ENCODE peak calls at places on chromosomes 11 and 22, in eight cellular contexts. M is WTC11; S is ureter; Q is B cell; E is occipital lobe; O is AG04450; D is CD4-positive, alpha-beta memory T cell; I is PC-3. X is an unnamed sample.

GRCh38 chr11:64132388-64132771 is 33.5 kb downstream of the MACROD1 start:
- DNase-seq in M (no peak), S (no peak), Q (no peak), E (no peak), O (no peak), D (no peak), I (no peak), X (peak)

GRCh38 chr11:123544631-123545375 is 109.6 kb downstream of the SCN3B start:
- DNase-seq in M (no peak), S (no peak), Q (no peak), E (no peak), O (no peak), D (no peak), I (no peak), X (peak)

GRCh38 chr11:95944623-95945022 is 20.7 kb upstream of the MTMR2 start:
- DNase-seq in M (no peak), S (no peak), Q (no peak), E (no peak), O (no peak), D (no peak), I (no peak), X (no peak)

GRCh38 chr11:97909544-97910394 is 1111.0 kb upstream of the CNTN5 start:
- DNase-seq in M (no peak), S (no peak), Q (no peak), E (no peak), O (peak), D (no peak), I (no peak), X (no peak)

GRCh38 chr11:103112364-103112763 is 3.1 kb downstream of the DYNC2H1 start:
- DNase-seq in M (no peak), S (no peak), Q (no peak), E (no peak), O (no peak), D (no peak), I (no peak), X (no peak)

GRCh38 chr11:126431401-126432064 is 76.0 kb downstream of the ST3GAL4 start:
- DNase-seq in M (no peak), S (peak), Q (no peak), E (no peak), O (no peak), D (no peak), I (peak), X (no peak)

GRCh38 chr22:19178065-19178658 is 374 bp downstream of the SLC25A1 start:
- DNase-seq in M (peak), S (no peak), Q (peak), E (no peak), O (no peak), D (peak), I (peak), X (peak)

GRCh38 chr11:77115956-77116355 is 12.1 kb upstream of the MYO7A start:
- DNase-seq in M (no peak), S (no peak), Q (no peak), E (no peak), O (no peak), D (no peak), I (no peak), X (no peak)

GRCh38 chr11:133925756-133926155 is 31.0 kb downstream of the IGSF9B start:
- DNase-seq in M (no peak), S (no peak), Q (no peak), E (no peak), O (no peak), D (no peak), I (no peak), X (no peak)

GRCh38 chr11:236774-237767 is at the start of gene PSMD13:
- DNase-seq in M (peak), S (peak), Q (peak), E (peak), O (peak), D (peak), I (peak), X (peak)

GRCh38 chr11:61957028-61957770 is 7.0 kb downstream of the BEST1 start:
- DNase-seq in M (no peak), S (no peak), Q (no peak), E (no peak), O (no peak), D (no peak), I (no peak), X (no peak)

GRCh38 chr11:50423208-50423607 is 390.5 kb downstream of the OR4C45 start:
- DNase-seq in M (no peak), S (no peak), Q (no peak), E (no peak), O (no peak), D (no peak), I (no peak), X (no peak)

GRCh38 chr22:21587803-21588611 is 20.5 kb downstream of the UBE2L3 start:
- DNase-seq in M (no peak), S (no peak), Q (peak), E (peak), O (peak), D (no peak), I (no peak), X (no peak)

GRCh38 chr11:76385903-76386302 is 4.8 kb downstream of the GVQW3 start:
- DNase-seq in M (no peak), S (no peak), Q (no peak), E (no peak), O (no peak), D (no peak), I (no peak), X (no peak)

GRCh38 chr11:134800826-134801225 is 388.8 kb upstream of the B3GAT1 start:
- DNase-seq in M (no peak), S (no peak), Q (no peak), E (no peak), O (no peak), D (no peak), I (no peak), X (no peak)

GRCh38 chr22:38881464-38881871 is 9.5 kb upstream of the CBX6 start:
- DNase-seq in M (no peak), S (peak), Q (no peak), E (no peak), O (peak), D (no peak), I (peak), X (no peak)

GRCh38 chr22:29727248-29727551 is 7.4 kb downstream of the CABP7 start:
- DNase-seq in M (peak), S (no peak), Q (no peak), E (no peak), O (no peak), D (no peak), I (no peak), X (peak)

GRCh38 chr11:85464283-85464682 is 162.9 kb downstream of the DLG2 start:
- DNase-seq in M (peak), S (no peak), Q (no peak), E (no peak), O (no peak), D (no peak), I (no peak), X (no peak)

GRCh38 chr22:43060213-43060612 is 29.0 kb downstream of the TTLL1 start:
- DNase-seq in M (peak), S (no peak), Q (peak), E (no peak), O (no peak), D (no peak), I (peak), X (peak)

GRCh38 chr11:66279092-66279797 is 1.3 kb downstream of the CNIH2 start:
- DNase-seq in M (peak), S (no peak), Q (no peak), E (no peak), O (no peak), D (no peak), I (no peak), X (no peak)

GRCh38 chr11:124740277-124740882 is 638 bp downstream of the NRGN start:
- DNase-seq in M (no peak), S (no peak), Q (peak), E (peak), O (no peak), D (peak), I (peak), X (peak)

GRCh38 chr22:43411981-43412807 is at the start of gene MPPED1:
- DNase-seq in M (no peak), S (no peak), Q (no peak), E (no peak), O (no peak), D (no peak), I (no peak), X (no peak)

GRCh38 chr11:44780940-44781631 is 54.3 kb downstream of the TSPAN18 start:
- DNase-seq in M (no peak), S (no peak), Q (no peak), E (no peak), O (no peak), D (no peak), I (no peak), X (peak)

GRCh38 chr11:10902301-10902700 is 44.4 kb upstream of the ZBED5 start:
- DNase-seq in M (no peak), S (no peak), Q (no peak), E (no peak), O (no peak), D (no peak), I (peak), X (no peak)

GRCh38 chr22:50260434-50260800 is 1.1 kb downstream of the MAPK12 start:
- DNase-seq in M (no peak), S (no peak), Q (no peak), E (no peak), O (no peak), D (no peak), I (no peak), X (no peak)

GRCh38 chr22:41501209-41501608 is 32.3 kb downstream of the ACO2 start:
- DNase-seq in M (no peak), S (no peak), Q (peak), E (no peak), O (no peak), D (no peak), I (no peak), X (peak)

GRCh38 chr22:37314315-37315046 is 32.2 kb downstream of the CYTH4 start:
- DNase-seq in M (no peak), S (no peak), Q (peak), E (no peak), O (no peak), D (peak), I (no peak), X (no peak)

GRCh38 chr22:25419247-25420113 is 145.0 kb upstream of the GRK3 start:
- DNase-seq in M (no peak), S (peak), Q (peak), E (no peak), O (no peak), D (no peak), I (no peak), X (peak)

GRCh38 chr11:63504933-63505586 is 824 bp upstream of the LGALS12 start:
- DNase-seq in M (no peak), S (no peak), Q (no peak), E (no peak), O (no peak), D (no peak), I (no peak), X (no peak)

GRCh38 chr22:37232140-37232998 is 11.7 kb downstream of the RAC2 start:
- DNase-seq in M (no peak), S (no peak), Q (peak), E (no peak), O (no peak), D (no peak), I (no peak), X (no peak)

GRCh38 chr11:45879803-45880685 is 5.4 kb upstream of the MAPK8IP1 start:
- DNase-seq in M (no peak), S (no peak), Q (no peak), E (peak), O (no peak), D (no peak), I (peak), X (peak)

GRCh38 chr22:23774114-23774921 is 1.7 kb downstream of the MMP11 start:
- DNase-seq in M (no peak), S (no peak), Q (no peak), E (no peak), O (no peak), D (no peak), I (no peak), X (no peak)

GRCh38 chr11:67439321-67440228 is 2.1 kb upstream of the PTPRCAP start:
- DNase-seq in M (peak), S (no peak), Q (peak), E (no peak), O (no peak), D (no peak), I (peak), X (peak)

GRCh38 chr22:18970180-18970947 is 34.3 kb upstream of the PRODH start:
- DNase-seq in M (peak), S (no peak), Q (no peak), E (no peak), O (no peak), D (no peak), I (no peak), X (peak)

GRCh38 chr11:128892866-128893565 is 1.9 kb downstream of the KCNJ5 start:
- DNase-seq in M (no peak), S (no peak), Q (no peak), E (no peak), O (no peak), D (no peak), I (no peak), X (no peak)

GRCh38 chr22:46193898-46194310 is 43.6 kb downstream of the PPARA start:
- DNase-seq in M (no peak), S (peak), Q (no peak), E (no peak), O (no peak), D (no peak), I (no peak), X (peak)

GRCh38 chr11:20310596-20311394 is 52.7 kb upstream of the HTATIP2 start:
- DNase-seq in M (no peak), S (no peak), Q (no peak), E (no peak), O (no peak), D (no peak), I (no peak), X (no peak)

GRCh38 chr11:102225689-102226562 is 91.4 kb upstream of the BIRC3 start:
- DNase-seq in M (no peak), S (no peak), Q (no peak), E (no peak), O (peak), D (no peak), I (peak), X (no peak)

GRCh38 chr11:113106507-113106906 is 145.3 kb downstream of the NCAM1 start:
- DNase-seq in M (no peak), S (no peak), Q (no peak), E (no peak), O (no peak), D (no peak), I (no peak), X (no peak)

GRCh38 chr22:46638601-46639431 is 18.6 kb downstream of the GRAMD4 start:
- DNase-seq in M (no peak), S (no peak), Q (no peak), E (no peak), O (no peak), D (no peak), I (no peak), X (no peak)